ENCODE peak calls at places on chromosomes 7 and 10, in five cellular contexts. H, P, S, U and X are unnamed samples.

GRCh38 chr7:51666261-51666660 is 349.7 kb upstream of the COBL start:
- DNase-seq in H (no peak), P (no peak), S (peak; percentile 16), U (no peak), X (no peak)

GRCh38 chr10:35752469-35753450 is 110.7 kb upstream of the FZD8 start:
- DNase-seq in H (no peak), P (no peak), S (no peak), U (no peak), X (no peak)

GRCh38 chr10:79170226-79170752 is 101.5 kb downstream of the ZMIZ1 start:
- DNase-seq in H (no peak), P (no peak), S (no peak), U (no peak), X (no peak)

GRCh38 chr7:76282344-76283253 is 19.9 kb upstream of the HSPB1 start:
- DNase-seq in H (no peak), P (no peak), S (peak; percentile 59), U (no peak), X (no peak)

GRCh38 chr10:10677479-10677878 is 340.2 kb upstream of the CELF2 start:
- DNase-seq in H (peak; percentile 4), P (peak; percentile 80), S (peak; percentile 88), U (peak; percentile 42), X (peak; percentile 75)

GRCh38 chr7:81014266-81014665 is 95.4 kb upstream of the SEMA3C start:
- DNase-seq in H (no peak), P (peak; percentile 26), S (no peak), U (no peak), X (no peak)

GRCh38 chr10:81532403-81532802 is 342.6 kb upstream of the NRG3 start:
- DNase-seq in H (no peak), P (no peak), S (no peak), U (no peak), X (no peak)

GRCh38 chr10:11175823-11176243 is 158.2 kb downstream of the CELF2 start:
- DNase-seq in H (no peak), P (no peak), S (no peak), U (no peak), X (no peak)

GRCh38 chr10:4202936-4203335 is 417.9 kb upstream of the KLF6 start:
- DNase-seq in H (no peak), P (peak; percentile 6), S (no peak), U (no peak), X (no peak)

GRCh38 chr10:52442576-52442975 is 128.5 kb downstream of the DKK1 start:
- DNase-seq in H (no peak), P (peak; percentile 75), S (no peak), U (no peak), X (peak; percentile 68)

GRCh38 chr7:148260605-148261004 is 330.0 kb upstream of the C7orf33 start:
- DNase-seq in H (no peak), P (no peak), S (no peak), U (no peak), X (peak; percentile 12)

GRCh38 chr10:127524869-127525268 is 24.2 kb upstream of the NPS start:
- DNase-seq in H (no peak), P (no peak), S (no peak), U (no peak), X (no peak)

GRCh38 chr10:87794285-87794684 is 23.7 kb downstream of the ATAD1 start:
- DNase-seq in H (no peak), P (no peak), S (no peak), U (no peak), X (no peak)

GRCh38 chr10:22505923-22506685 is 160.8 kb downstream of the SPAG6 start:
- DNase-seq in H (no peak), P (no peak), S (no peak), U (no peak), X (no peak)

GRCh38 chr10:42952358-42952757 is 124.5 kb upstream of the RET start:
- DNase-seq in H (peak; percentile 39), P (no peak), S (peak; percentile 91), U (peak; percentile 48), X (peak; percentile 8)

GRCh38 chr10:76359001-76359400 is 927.6 kb downstream of the LRMDA start:
- DNase-seq in H (no peak), P (no peak), S (no peak), U (no peak), X (peak; percentile 42)

GRCh38 chr10:17200885-17201164 is 647 bp downstream of the TRDMT1 start:
- DNase-seq in H (no peak), P (peak; percentile 49), S (no peak), U (no peak), X (peak; percentile 78)
- H4K8ac ChIP-seq in H (peak overlapping the region; percentile 99), P (peak overlapping the region; percentile 88), S (no peak overlapping the region), U (no peak overlapping the region), X (peak overlapping the region; percentile 59)

DNA sequence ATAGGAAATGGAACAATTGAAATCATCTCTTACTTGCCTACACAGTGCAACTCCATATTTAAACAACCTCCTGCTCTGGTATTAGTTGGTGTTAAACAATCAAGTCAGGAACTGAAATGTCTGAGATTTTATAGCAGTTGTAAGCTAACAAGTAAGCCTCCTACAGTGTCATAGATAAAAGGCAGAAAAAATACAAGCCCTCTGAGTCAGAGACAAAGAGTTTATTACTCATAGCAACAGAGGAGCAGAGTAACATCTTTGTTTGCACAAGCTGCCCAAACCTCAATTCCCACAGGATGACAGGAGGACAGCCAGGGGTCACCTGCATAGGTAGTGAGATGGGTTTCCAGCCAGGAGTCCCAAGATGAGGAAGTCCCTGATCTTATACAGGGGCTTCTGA is 280.3 kb upstream of the HGF start:
- DNase-seq in H (peak; percentile 2), P (peak; percentile 91), S (peak; percentile 65), U (no peak), X (peak; percentile 95)
- H3K9ac ChIP-seq in H (no peak overlapping the region), P (no peak overlapping the region), S (no peak overlapping the region), U (no peak overlapping the region), X (peak overlapping the region; percentile 53)

DNA sequence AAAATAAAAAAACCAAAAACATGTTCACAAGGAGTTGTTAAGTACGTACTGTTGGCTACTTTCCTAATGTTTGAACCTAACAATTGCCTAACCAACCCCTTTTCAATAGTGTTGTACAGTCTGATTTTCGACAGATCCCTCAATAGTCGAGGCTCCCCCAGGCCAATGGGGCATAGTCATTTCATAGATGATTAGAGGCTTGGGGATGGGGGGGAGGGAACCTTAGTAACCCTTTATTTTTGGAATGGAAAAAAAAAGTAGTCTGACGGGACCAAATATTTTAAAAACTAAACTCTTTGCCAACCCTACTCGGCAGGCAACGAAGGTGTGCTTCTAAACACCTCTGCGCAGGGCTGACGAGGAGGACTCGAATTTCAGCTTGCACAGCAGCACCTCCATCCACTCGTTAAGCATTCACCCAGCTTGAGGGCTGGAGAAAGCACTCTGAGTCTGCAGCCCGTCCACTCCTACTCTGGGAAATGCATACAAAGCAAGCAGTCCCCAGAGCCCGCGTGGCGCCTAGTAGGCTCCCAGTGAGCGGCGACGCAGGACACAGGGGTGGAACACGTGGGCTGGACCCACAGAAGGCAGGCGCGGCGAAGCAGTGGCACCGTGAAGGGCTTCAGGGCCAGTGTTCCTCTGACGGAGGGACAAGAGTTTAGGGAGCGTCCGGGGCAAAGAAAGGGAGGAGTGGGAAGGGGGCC is 892 bp downstream of the PUS7 start:
- DNase-seq in H (peak; percentile 20), P (peak; percentile 50), S (peak; percentile 79), U (peak; percentile 49), X (peak; percentile 82)
- H2BK120ac ChIP-seq in H (peak overlapping the region; percentile 37), P (peak overlapping the region; percentile 9), S (no peak overlapping the region), U (no peak overlapping the region), X (peak overlapping the region; percentile 5)

GRCh38 chr10:99521474-99522077 is 11.2 kb upstream of the NKX2-3 start:
- DNase-seq in H (no peak), P (no peak), S (peak; percentile 67), U (no peak), X (peak; percentile 75)

GRCh38 chr10:99520804-99521473 is 11.8 kb upstream of the NKX2-3 start:
- DNase-seq in H (no peak), P (no peak), S (no peak), U (no peak), X (peak; percentile 61)

GRCh38 chr10:99523251-99523773 is 9.4 kb upstream of the NKX2-3 start:
- DNase-seq in H (no peak), P (no peak), S (peak; percentile 88), U (no peak), X (peak; percentile 84)

GRCh38 chr10:99522511-99523250 is 10.1 kb upstream of the NKX2-3 start:
- DNase-seq in H (no peak), P (no peak), S (peak; percentile 88), U (no peak), X (peak; percentile 66)

DNA sequence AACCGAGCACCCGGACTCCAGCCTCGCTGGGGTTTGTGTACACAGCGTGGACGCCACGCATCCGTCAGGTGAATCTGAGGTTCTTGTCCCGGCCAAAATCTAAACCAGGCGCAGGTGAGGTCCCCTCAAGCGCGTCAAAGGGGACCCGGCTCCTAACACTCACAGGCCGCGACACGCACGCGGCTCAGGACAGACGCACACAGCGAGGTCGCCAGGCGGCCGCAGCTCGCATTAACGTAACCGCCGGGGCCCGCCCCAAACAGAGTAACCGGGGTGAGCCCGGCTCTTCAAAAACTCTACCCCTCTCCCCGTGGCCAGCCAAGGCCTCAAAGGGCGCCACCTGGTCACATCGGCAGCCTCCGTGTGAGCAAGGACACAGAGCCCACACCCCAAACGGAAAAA is 10.7 kb upstream of the NKX2-3 start:
- DNase-seq in H (no peak), P (no peak), S (no peak), U (no peak), X (peak; percentile 74)
- H4K8ac ChIP-seq in H (peak overlapping the region; percentile 14), P (no peak overlapping the region), S (no peak overlapping the region), U (no peak overlapping the region), X (peak overlapping the region; percentile 90)

GRCh38 chr10:6280291-6280690 is 77.6 kb downstream of the PFKFB3 start:
- DNase-seq in H (no peak), P (no peak), S (peak; percentile 89), U (no peak), X (no peak)
- H3K9ac ChIP-seq in H (no peak overlapping the region), P (no peak overlapping the region), S (no peak overlapping the region), U (no peak overlapping the region), X (no peak overlapping the region)

GRCh38 chr10:125602825-125603224 is 80.1 kb downstream of the TEX36 start:
- DNase-seq in H (no peak), P (no peak), S (no peak), U (no peak), X (no peak)
- H2BK120ac ChIP-seq in H (no peak overlapping the region), P (no peak overlapping the region), S (no peak overlapping the region), U (no peak overlapping the region), X (no peak overlapping the region)

GRCh38 chr10:110378019-110378418 is 73.3 kb upstream of the SMNDC1 start:
- DNase-seq in H (no peak), P (no peak), S (no peak), U (no peak), X (no peak)

GRCh38 chr10:110375121-110375520 is 70.4 kb upstream of the SMNDC1 start:
- DNase-seq in H (no peak), P (no peak), S (no peak), U (no peak), X (no peak)

GRCh38 chr10:110373857-110374654 is 69.3 kb upstream of the SMNDC1 start:
- DNase-seq in H (no peak), P (no peak), S (no peak), U (no peak), X (no peak)

GRCh38 chr10:110378533-110379108 is 73.9 kb upstream of the SMNDC1 start:
- DNase-seq in H (no peak), P (no peak), S (no peak), U (no peak), X (no peak)

GRCh38 chr10:110376021-110376773 is 71.5 kb upstream of the SMNDC1 start:
- DNase-seq in H (no peak), P (no peak), S (no peak), U (no peak), X (peak; percentile 47)
- H4K8ac ChIP-seq in H (no peak overlapping the region), P (peak overlapping the region; percentile 9), S (no peak overlapping the region), U (peak overlapping the region; percentile 76), X (peak overlapping the region; percentile 93)